ENCODE peak calls at places on chromosomes 4 and X, in five cellular contexts. O, F, W, J and R are unnamed samples.

GRCh38 chr4:36709986-36710385 is 428.6 kb downstream of the DTHD1 start:
- DNase-seq in O (peak; percentile 5), F (no peak), W (no peak), J (no peak), R (no peak)

GRCh38 chr4:186829097-186829496 is 105.4 kb upstream of the FAT1 start:
- DNase-seq in O (no peak), F (no peak), W (no peak), J (no peak), R (no peak)

GRCh38 chrX:23752740-23753435 is 9.8 kb upstream of the ACOT9 start:
- DNase-seq in O (no peak), F (no peak), W (no peak), J (no peak), R (no peak)

GRCh38 chr4:100632163-100632562 is 114.3 kb upstream of the EMCN start:
- DNase-seq in O (no peak), F (no peak), W (no peak), J (no peak), R (no peak)

GRCh38 chr4:15233626-15234025 is 194.2 kb upstream of the C1QTNF7 start:
- DNase-seq in O (no peak), F (no peak), W (no peak), J (no peak), R (peak; percentile 35)

GRCh38 chr4:83328486-83328885 is 6.2 kb downstream of the HPSE start:
- DNase-seq in O (peak; percentile 79), F (no peak), W (no peak), J (peak; percentile 10), R (no peak)

GRCh38 chrX:283115-283845 is 2.1 kb downstream of the PLCXD1 start:
- DNase-seq in O (peak; percentile 98), F (peak; percentile 92), W (peak; percentile 73), J (peak; percentile 93), R (peak; percentile 96)

GRCh38 chr4:1191621-1192020 is 19.2 kb upstream of the SPON2 start:
- DNase-seq in O (no peak), F (no peak), W (no peak), J (no peak), R (peak; percentile 3)

GRCh38 chr4:186192068-186192751 is 843 bp downstream of the CYP4V2 start:
- DNase-seq in O (peak; percentile 73), F (peak; percentile 49), W (peak; percentile 50), J (peak; percentile 16), R (peak; percentile 68)

GRCh38 chrX:107449490-107450175 is at the start of gene FRMPD3:
- DNase-seq in O (peak; percentile 40), F (no peak), W (no peak), J (peak; percentile 11), R (no peak)

GRCh38 chrX:21972721-21973120 is 32.2 kb downstream of the SMS start:
- DNase-seq in O (peak; percentile 27), F (no peak), W (no peak), J (no peak), R (no peak)

GRCh38 chr4:158055668-158056067 is 117.2 kb downstream of the GASK1B start:
- DNase-seq in O (no peak), F (no peak), W (no peak), J (no peak), R (no peak)

GRCh38 chr4:97987019-97987648 is 156.1 kb downstream of the STPG2 start:
- DNase-seq in O (peak; percentile 64), F (no peak), W (peak; percentile 26), J (no peak), R (peak; percentile 25)

GRCh38 chrX:39935414-39936064 is 162.2 kb downstream of the BCOR start:
- DNase-seq in O (no peak), F (no peak), W (no peak), J (peak; percentile 62), R (no peak)

GRCh38 chr4:85084371-85085170 is 118.1 kb upstream of the WDFY3 start:
- DNase-seq in O (peak; percentile 79), F (no peak), W (peak; percentile 56), J (peak; percentile 49), R (peak; percentile 20)

GRCh38 chr4:73875401-73875800 is 6.2 kb downstream of the CXCL1 start:
- DNase-seq in O (no peak), F (no peak), W (no peak), J (no peak), R (no peak)

GRCh38 chr4:52704133-52704532 is 45.0 kb upstream of the USP46 start:
- DNase-seq in O (no peak), F (no peak), W (peak; percentile 48), J (no peak), R (no peak)

GRCh38 chr4:15682340-15682725 is 706 bp downstream of the FAM200B start:
- DNase-seq in O (no peak), F (no peak), W (peak; percentile 28), J (no peak), R (no peak)

GRCh38 chr4:70992354-70992753 is 1.1 kb upstream of the DCK start:
- DNase-seq in O (peak; percentile 60), F (peak; percentile 24), W (peak; percentile 22), J (no peak), R (no peak)
- H3K4me3 ChIP-seq in O (peak overlapping the region; percentile 94), F (peak overlapping the region; percentile 91), W (peak overlapping the region; percentile 95), J (peak overlapping the region; percentile 74), R (no peak overlapping the region)

GRCh38 chrX:2680486-2681348 is 10.4 kb upstream of the CD99 start:
- DNase-seq in O (no peak), F (no peak), W (no peak), J (no peak), R (no peak)

GRCh38 chrX:2676794-2677675 is 14.1 kb upstream of the CD99 start:
- DNase-seq in O (no peak), F (no peak), W (no peak), J (no peak), R (no peak)

GRCh38 chrX:2678583-2678982 is 12.5 kb upstream of the CD99 start:
- DNase-seq in O (no peak), F (no peak), W (no peak), J (no peak), R (no peak)

GRCh38 chrX:2679534-2680485 is 11.3 kb upstream of the CD99 start:
- DNase-seq in O (no peak), F (no peak), W (no peak), J (no peak), R (no peak)

GRCh38 chrX:2677764-2678163 is 13.3 kb upstream of the CD99 start:
- DNase-seq in O (no peak), F (peak; percentile 88), W (peak; percentile 92), J (no peak), R (no peak)
- H3K4me3 ChIP-seq in O (no peak overlapping the region), F (no peak overlapping the region), W (no peak overlapping the region), J (no peak overlapping the region), R (no peak overlapping the region)

GRCh38 chr4:37795796-37796195 is 30.7 kb upstream of the PGM2 start:
- DNase-seq in O (no peak), F (no peak), W (no peak), J (no peak), R (no peak)

GRCh38 chr4:37792241-37792640 is 34.2 kb upstream of the PGM2 start:
- DNase-seq in O (no peak), F (no peak), W (no peak), J (no peak), R (no peak)

GRCh38 chr4:37797923-37798322 is 28.6 kb upstream of the PGM2 start:
- DNase-seq in O (no peak), F (no peak), W (no peak), J (no peak), R (no peak)

GRCh38 chr4:37793562-37793961 is 32.9 kb upstream of the PGM2 start:
- DNase-seq in O (peak; percentile 21), F (no peak), W (peak; percentile 3), J (no peak), R (peak; percentile 10)

GRCh38 chr4:37794046-37794445 is 32.4 kb upstream of the PGM2 start:
- DNase-seq in O (no peak), F (peak; percentile 38), W (no peak), J (no peak), R (no peak)
- H3K4me3 ChIP-seq in O (no peak overlapping the region), F (no peak overlapping the region), W (no peak overlapping the region), J (no peak overlapping the region), R (no peak overlapping the region)

DNA sequence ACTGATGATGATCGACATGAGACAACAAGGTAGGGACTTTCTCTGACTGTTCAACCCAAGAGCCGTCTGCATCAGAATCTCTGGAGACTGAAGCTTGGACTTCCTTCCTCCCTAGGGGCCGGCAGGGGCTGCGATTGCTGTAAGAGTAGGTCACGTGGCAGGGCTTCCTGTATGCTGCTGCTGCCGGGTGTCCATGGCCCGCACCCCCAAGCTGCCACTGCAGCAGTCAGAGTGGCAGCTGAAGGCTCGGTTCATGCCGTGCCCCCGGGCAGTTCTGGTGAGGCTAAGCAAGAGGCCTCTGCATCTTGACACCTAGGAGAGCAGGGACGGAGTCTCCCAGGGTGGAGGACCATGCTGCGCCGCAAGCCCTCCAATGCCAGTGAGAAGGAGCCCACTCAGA is at the start of gene SASH3:
- DNase-seq in O (no peak), F (peak; percentile 70), W (no peak), J (no peak), R (peak; percentile 88)
- H3K4me3 ChIP-seq in O (no peak within 1 kb of the TSS), F (peak within 1 kb of the TSS; percentile 38), W (no peak within 1 kb of the TSS), J (no peak within 1 kb of the TSS), R (peak within 1 kb of the TSS; percentile 65)

DNA sequence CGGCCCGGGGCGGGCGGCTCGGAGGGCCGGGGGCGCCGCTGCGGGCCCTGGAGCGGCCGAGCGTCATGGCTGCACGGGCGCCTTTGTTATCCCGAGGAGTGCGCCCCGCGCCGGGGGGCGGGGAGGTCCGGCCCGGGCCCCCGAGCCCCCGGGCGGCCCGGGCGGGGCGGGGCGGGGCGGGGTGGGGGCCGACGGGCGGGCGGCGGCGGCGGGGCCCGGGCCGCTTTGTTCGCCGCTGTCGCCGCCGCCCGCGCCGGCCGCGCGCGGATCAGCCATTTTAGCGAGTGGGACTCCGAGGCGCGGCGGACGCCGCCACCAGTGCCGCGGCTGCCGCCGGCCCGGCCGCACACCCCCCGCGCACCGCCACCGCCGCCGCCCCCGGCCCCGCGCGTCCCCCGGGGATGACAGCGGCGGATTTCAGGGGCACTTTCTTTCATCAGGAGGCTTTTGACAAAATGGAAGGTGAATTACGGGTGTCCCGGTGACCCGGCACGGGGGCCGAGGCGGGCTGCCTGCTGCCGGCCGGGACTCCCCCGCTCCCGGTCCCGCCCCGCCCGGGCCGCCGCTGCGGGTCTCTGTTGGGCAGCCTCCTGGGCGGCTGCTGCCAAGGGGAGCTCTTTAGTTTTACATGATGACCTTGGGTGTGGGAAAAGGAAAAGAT is 1.2 kb downstream of the HMGB3 start:
- DNase-seq in O (no peak), F (no peak), W (no peak), J (peak; percentile 19), R (peak; percentile 24)
- H3K4me3 ChIP-seq in O (peak overlapping the region; percentile 69), F (peak overlapping the region; percentile 65), W (peak overlapping the region; percentile 38), J (peak overlapping the region; percentile 37), R (peak overlapping the region; percentile 54)